ENCODE peak calls at places on chromosomes 5 and 9, in eight cellular contexts. One of them, this sample, is unnamed.

GRCh38 chr5:159149085-159149484 is 49.4 kb upstream of the EBF1 start:
- DNase-seq in ovary: no peak
- DNase-seq in cardiac muscle cell: no peak
- DNase-seq in right atrium auricular region: no peak
- DNase-seq in spleen: no peak
- DNase-seq in psoas muscle: no peak
- DNase-seq in tibial nerve: no peak
- DNase-seq in mucosa of descending colon: no peak
- DNase-seq in this sample: no peak

GRCh38 chr9:111961011-111961410 is 64.4 kb downstream of the UGCG start:
- DNase-seq in ovary: no peak
- DNase-seq in cardiac muscle cell: no peak
- DNase-seq in right atrium auricular region: no peak
- DNase-seq in spleen: no peak
- DNase-seq in psoas muscle: no peak
- DNase-seq in tibial nerve: no peak
- DNase-seq in mucosa of descending colon: no peak
- DNase-seq in this sample: no peak

GRCh38 chr5:134000116-134000515 is 4.7 kb downstream of the VDAC1 start:
- DNase-seq in ovary: no peak
- DNase-seq in cardiac muscle cell: peak; percentile 20
- DNase-seq in right atrium auricular region: no peak
- DNase-seq in spleen: peak; percentile 47
- DNase-seq in psoas muscle: peak; percentile 82
- DNase-seq in tibial nerve: no peak
- DNase-seq in mucosa of descending colon: no peak
- DNase-seq in this sample: no peak

GRCh38 chr9:129888809-129889460 is 53.7 kb downstream of the USP20 start:
- DNase-seq in ovary: no peak
- DNase-seq in cardiac muscle cell: no peak
- DNase-seq in right atrium auricular region: no peak
- DNase-seq in spleen: peak; percentile 87
- DNase-seq in psoas muscle: no peak
- DNase-seq in tibial nerve: no peak
- DNase-seq in mucosa of descending colon: peak; percentile 42
- DNase-seq in this sample: no peak

GRCh38 chr5:68683632-68684035 is 410.2 kb upstream of the SLC30A5 start:
- DNase-seq in ovary: no peak
- DNase-seq in cardiac muscle cell: peak; percentile 94
- DNase-seq in right atrium auricular region: no peak
- DNase-seq in spleen: no peak
- DNase-seq in psoas muscle: no peak
- DNase-seq in tibial nerve: peak; percentile 22
- DNase-seq in mucosa of descending colon: no peak
- DNase-seq in this sample: no peak

GRCh38 chr5:104126980-104127379 is 564.4 kb upstream of the NUDT12 start:
- DNase-seq in ovary: no peak
- DNase-seq in cardiac muscle cell: no peak
- DNase-seq in right atrium auricular region: no peak
- DNase-seq in spleen: no peak
- DNase-seq in psoas muscle: no peak
- DNase-seq in tibial nerve: no peak
- DNase-seq in mucosa of descending colon: no peak
- DNase-seq in this sample: no peak

GRCh38 chr9:14316574-14317304 is 2.8 kb upstream of the NFIB start:
- DNase-seq in ovary: no peak
- DNase-seq in cardiac muscle cell: no peak
- DNase-seq in right atrium auricular region: no peak
- DNase-seq in spleen: no peak
- DNase-seq in psoas muscle: peak; percentile 52
- DNase-seq in tibial nerve: no peak
- DNase-seq in mucosa of descending colon: no peak
- DNase-seq in this sample: no peak

GRCh38 chr5:10999714-11000113 is 238.7 kb upstream of the DAP start:
- DNase-seq in ovary: no peak
- DNase-seq in cardiac muscle cell: no peak
- DNase-seq in right atrium auricular region: no peak
- DNase-seq in spleen: no peak
- DNase-seq in psoas muscle: no peak
- DNase-seq in tibial nerve: no peak
- DNase-seq in mucosa of descending colon: no peak
- DNase-seq in this sample: no peak

GRCh38 chr5:133439859-133440258 is 172.5 kb downstream of the FSTL4 start:
- DNase-seq in ovary: no peak
- DNase-seq in cardiac muscle cell: no peak
- DNase-seq in right atrium auricular region: no peak
- DNase-seq in spleen: no peak
- DNase-seq in psoas muscle: no peak
- DNase-seq in tibial nerve: no peak
- DNase-seq in mucosa of descending colon: no peak
- DNase-seq in this sample: no peak

GRCh38 chr5:154676508-154676907 is 78.7 kb upstream of the LARP1 start:
- DNase-seq in ovary: no peak
- DNase-seq in cardiac muscle cell: no peak
- DNase-seq in right atrium auricular region: no peak
- DNase-seq in spleen: no peak
- DNase-seq in psoas muscle: no peak
- DNase-seq in tibial nerve: no peak
- DNase-seq in mucosa of descending colon: no peak
- DNase-seq in this sample: no peak

GRCh38 chr9:79611091-79611614 is 39.4 kb downstream of the TLE4 start:
- DNase-seq in ovary: no peak
- DNase-seq in cardiac muscle cell: peak; percentile 37
- DNase-seq in right atrium auricular region: no peak
- DNase-seq in spleen: no peak
- DNase-seq in psoas muscle: no peak
- DNase-seq in tibial nerve: peak; percentile 12
- DNase-seq in mucosa of descending colon: no peak
- DNase-seq in this sample: no peak

GRCh38 chr5:35220967-35221366 is 9.3 kb downstream of the PRLR start:
- DNase-seq in ovary: no peak
- DNase-seq in cardiac muscle cell: no peak
- DNase-seq in right atrium auricular region: no peak
- DNase-seq in spleen: no peak
- DNase-seq in psoas muscle: no peak
- DNase-seq in tibial nerve: no peak
- DNase-seq in mucosa of descending colon: no peak
- DNase-seq in this sample: no peak

GRCh38 chr5:72552041-72552557 is 44.9 kb upstream of the ZNF366 start:
- DNase-seq in ovary: no peak
- DNase-seq in cardiac muscle cell: peak; percentile 96
- DNase-seq in right atrium auricular region: no peak
- DNase-seq in spleen: no peak
- DNase-seq in psoas muscle: no peak
- DNase-seq in tibial nerve: no peak
- DNase-seq in mucosa of descending colon: no peak
- DNase-seq in this sample: no peak

GRCh38 chr9:129182122-129182521 is 4.1 kb upstream of the IER5L start:
- DNase-seq in ovary: no peak
- DNase-seq in cardiac muscle cell: no peak
- DNase-seq in right atrium auricular region: no peak
- DNase-seq in spleen: no peak
- DNase-seq in psoas muscle: no peak
- DNase-seq in tibial nerve: no peak
- DNase-seq in mucosa of descending colon: peak; percentile 65
- DNase-seq in this sample: no peak

GRCh38 chr9:135324329-135324728 is 155.3 kb upstream of the PPP1R26 start:
- DNase-seq in ovary: no peak
- DNase-seq in cardiac muscle cell: no peak
- DNase-seq in right atrium auricular region: no peak
- DNase-seq in spleen: no peak
- DNase-seq in psoas muscle: no peak
- DNase-seq in tibial nerve: no peak
- DNase-seq in mucosa of descending colon: no peak
- DNase-seq in this sample: no peak

GRCh38 chr5:115260248-115260647 is 2.4 kb downstream of the PGGT1B start:
- DNase-seq in ovary: no peak
- DNase-seq in cardiac muscle cell: no peak
- DNase-seq in right atrium auricular region: no peak
- DNase-seq in spleen: no peak
- DNase-seq in psoas muscle: no peak
- DNase-seq in tibial nerve: no peak
- DNase-seq in mucosa of descending colon: no peak
- DNase-seq in this sample: no peak

GRCh38 chr9:7169717-7170348 is 412.1 kb downstream of the KDM4C start:
- DNase-seq in ovary: no peak
- DNase-seq in cardiac muscle cell: peak; percentile 53
- DNase-seq in right atrium auricular region: no peak
- DNase-seq in spleen: no peak
- DNase-seq in psoas muscle: no peak
- DNase-seq in tibial nerve: no peak
- DNase-seq in mucosa of descending colon: no peak
- DNase-seq in this sample: no peak

GRCh38 chr5:140296289-140296688 is 6.6 kb downstream of the PFDN1 start:
- DNase-seq in ovary: no peak
- DNase-seq in cardiac muscle cell: peak; percentile 17
- DNase-seq in right atrium auricular region: no peak
- DNase-seq in spleen: no peak
- DNase-seq in psoas muscle: no peak
- DNase-seq in tibial nerve: no peak
- DNase-seq in mucosa of descending colon: no peak
- DNase-seq in this sample: no peak

GRCh38 chr9:70421272-70422180 is 7.1 kb upstream of the KLF9 start:
- DNase-seq in ovary: peak; percentile 33
- DNase-seq in cardiac muscle cell: peak; percentile 79
- DNase-seq in right atrium auricular region: no peak
- DNase-seq in spleen: no peak
- DNase-seq in psoas muscle: no peak
- DNase-seq in tibial nerve: peak; percentile 59
- DNase-seq in mucosa of descending colon: no peak
- DNase-seq in this sample: no peak
- H3K4me3 ChIP-seq in ovary: peak overlapping the region; percentile 60
- H3K4me3 ChIP-seq in cardiac muscle cell: no peak overlapping the region
- H3K4me3 ChIP-seq in right atrium auricular region: no peak overlapping the region
- H3K4me3 ChIP-seq in spleen: peak overlapping the region; percentile 53
- H3K4me3 ChIP-seq in psoas muscle: peak overlapping the region; percentile 76
- H3K4me3 ChIP-seq in tibial nerve: peak overlapping the region; percentile 50
- H3K4me3 ChIP-seq in mucosa of descending colon: no peak overlapping the region
- H3K4me3 ChIP-seq in this sample: no peak overlapping the region

DNA sequence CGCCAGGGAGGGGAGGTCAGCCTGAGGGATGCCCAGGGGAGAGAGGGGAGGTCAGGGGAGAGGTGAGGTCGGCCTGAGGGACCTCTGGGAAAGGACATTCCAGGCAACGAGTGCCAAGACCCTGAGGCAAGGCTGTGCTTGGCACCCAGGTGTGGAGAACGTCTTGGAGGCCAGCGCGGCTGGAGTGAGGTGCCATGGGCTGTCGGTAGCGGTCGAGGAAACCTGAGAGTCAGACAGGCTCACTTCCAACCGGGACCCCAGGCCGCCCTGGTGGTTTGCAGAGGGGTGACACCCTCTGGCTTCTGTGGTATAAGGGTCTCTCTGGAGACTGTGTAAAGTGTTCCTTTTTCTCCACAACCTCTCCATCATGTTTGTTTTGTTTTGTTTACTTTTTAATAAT is 82.9 kb downstream of the CACNA1B start:
- DNase-seq in ovary: no peak
- DNase-seq in cardiac muscle cell: no peak
- DNase-seq in right atrium auricular region: no peak
- DNase-seq in spleen: no peak
- DNase-seq in psoas muscle: peak; percentile 18
- DNase-seq in tibial nerve: no peak
- DNase-seq in mucosa of descending colon: no peak
- DNase-seq in this sample: no peak
- TF ChIP-seq CTCF in ovary: no peak
- TF ChIP-seq CTCF in cardiac muscle cell: no peak
- TF ChIP-seq CTCF in right atrium auricular region: no peak
- TF ChIP-seq CTCF in spleen: no peak
- TF ChIP-seq CTCF in psoas muscle: no peak
- TF ChIP-seq CTCF in tibial nerve: no peak
- TF ChIP-seq CTCF in mucosa of descending colon: no peak
- TF ChIP-seq CTCF in this sample: peak; percentile 45

DNA sequence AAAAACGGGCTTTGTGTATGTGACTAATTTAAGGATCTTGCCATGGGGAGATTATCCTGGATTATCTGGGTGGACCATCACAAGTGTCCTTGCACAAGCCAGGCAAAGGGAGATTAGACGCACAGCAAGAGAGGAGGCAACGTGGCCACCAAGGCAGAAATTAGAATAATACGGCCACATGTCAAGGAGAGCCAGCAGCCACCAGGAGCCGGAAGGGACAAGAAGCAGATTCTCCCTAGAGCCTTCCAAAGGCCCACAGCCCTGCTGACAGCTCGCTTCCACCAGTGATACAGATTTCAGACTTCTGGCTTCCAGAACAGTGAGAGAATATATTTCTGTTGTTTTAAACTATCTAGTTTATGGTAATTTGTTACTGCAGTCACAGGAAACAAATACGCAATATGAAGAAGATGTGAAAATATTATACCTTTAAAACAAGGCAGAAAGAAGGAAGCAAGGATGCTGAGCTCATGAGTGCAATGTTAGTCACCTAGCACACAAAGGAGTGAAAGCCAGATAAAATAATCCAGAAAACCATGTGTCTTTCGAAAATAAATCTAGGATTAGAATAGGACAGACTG is 28.7 kb upstream of the F2RL1 start:
- DNase-seq in ovary: no peak
- DNase-seq in cardiac muscle cell: no peak
- DNase-seq in right atrium auricular region: no peak
- DNase-seq in spleen: no peak
- DNase-seq in psoas muscle: no peak
- DNase-seq in tibial nerve: no peak
- DNase-seq in mucosa of descending colon: no peak
- DNase-seq in this sample: no peak
- H3K4me3 ChIP-seq in ovary: no peak overlapping the region
- H3K4me3 ChIP-seq in cardiac muscle cell: no peak overlapping the region
- H3K4me3 ChIP-seq in right atrium auricular region: no peak overlapping the region
- H3K4me3 ChIP-seq in spleen: no peak overlapping the region
- H3K4me3 ChIP-seq in psoas muscle: no peak overlapping the region
- H3K4me3 ChIP-seq in tibial nerve: no peak overlapping the region
- H3K4me3 ChIP-seq in mucosa of descending colon: no peak overlapping the region
- H3K4me3 ChIP-seq in this sample: no peak overlapping the region

GRCh38 chr5:116401546-116401945 is 173.1 kb downstream of the SEMA6A start:
- DNase-seq in ovary: no peak
- DNase-seq in cardiac muscle cell: no peak
- DNase-seq in right atrium auricular region: no peak
- DNase-seq in spleen: no peak
- DNase-seq in psoas muscle: no peak
- DNase-seq in tibial nerve: no peak
- DNase-seq in mucosa of descending colon: no peak
- DNase-seq in this sample: no peak

GRCh38 chr5:116406306-116407041 is 168.1 kb downstream of the SEMA6A start:
- DNase-seq in ovary: no peak
- DNase-seq in cardiac muscle cell: no peak
- DNase-seq in right atrium auricular region: no peak
- DNase-seq in spleen: no peak
- DNase-seq in psoas muscle: no peak
- DNase-seq in tibial nerve: no peak
- DNase-seq in mucosa of descending colon: no peak
- DNase-seq in this sample: no peak

GRCh38 chr5:116402235-116402634 is 172.4 kb downstream of the SEMA6A start:
- DNase-seq in ovary: no peak
- DNase-seq in cardiac muscle cell: no peak
- DNase-seq in right atrium auricular region: no peak
- DNase-seq in spleen: no peak
- DNase-seq in psoas muscle: no peak
- DNase-seq in tibial nerve: no peak
- DNase-seq in mucosa of descending colon: no peak
- DNase-seq in this sample: no peak

GRCh38 chr5:116404792-116405191 is 169.8 kb downstream of the SEMA6A start:
- DNase-seq in ovary: no peak
- DNase-seq in cardiac muscle cell: no peak
- DNase-seq in right atrium auricular region: no peak
- DNase-seq in spleen: no peak
- DNase-seq in psoas muscle: no peak
- DNase-seq in tibial nerve: no peak
- DNase-seq in mucosa of descending colon: no peak
- DNase-seq in this sample: no peak

GRCh38 chr5:116404001-116404400 is 170.6 kb downstream of the SEMA6A start:
- DNase-seq in ovary: no peak
- DNase-seq in cardiac muscle cell: no peak
- DNase-seq in right atrium auricular region: no peak
- DNase-seq in spleen: no peak
- DNase-seq in psoas muscle: no peak
- DNase-seq in tibial nerve: no peak
- DNase-seq in mucosa of descending colon: no peak
- DNase-seq in this sample: no peak
- TF ChIP-seq CTCF in ovary: no peak
- TF ChIP-seq CTCF in cardiac muscle cell: peak; percentile 12
- TF ChIP-seq CTCF in right atrium auricular region: no peak
- TF ChIP-seq CTCF in spleen: no peak
- TF ChIP-seq CTCF in psoas muscle: no peak
- TF ChIP-seq CTCF in tibial nerve: no peak
- TF ChIP-seq CTCF in mucosa of descending colon: no peak
- TF ChIP-seq CTCF in this sample: no peak